ENCODE peak calls at places on chromosomes 3 and 15, in eight cellular contexts. One of them, this sample, is unnamed.

GRCh38 chr3:138051946-138052802 is 42.2 kb downstream of the CLDN18 start:
- DNase-seq in stomach: peak; percentile 75
- DNase-seq in CD8-positive, alpha-beta memory T cell: no peak
- DNase-seq in upper lobe of right lung: peak; percentile 80
- DNase-seq in transverse colon: no peak
- DNase-seq in aorta: no peak
- DNase-seq in ovary: no peak
- DNase-seq in left ventricle myocardium inferior: peak; percentile 37
- DNase-seq in this sample: peak; percentile 53

GRCh38 chr15:37165420-37165819 is 65.1 kb upstream of the MEIS2 start:
- DNase-seq in stomach: no peak
- DNase-seq in CD8-positive, alpha-beta memory T cell: no peak
- DNase-seq in upper lobe of right lung: no peak
- DNase-seq in transverse colon: no peak
- DNase-seq in aorta: no peak
- DNase-seq in ovary: no peak
- DNase-seq in left ventricle myocardium inferior: no peak
- DNase-seq in this sample: no peak

GRCh38 chr3:22284559-22284958 is 533.5 kb upstream of the ZNF385D start:
- DNase-seq in stomach: no peak
- DNase-seq in CD8-positive, alpha-beta memory T cell: no peak
- DNase-seq in upper lobe of right lung: no peak
- DNase-seq in transverse colon: no peak
- DNase-seq in aorta: no peak
- DNase-seq in ovary: no peak
- DNase-seq in left ventricle myocardium inferior: no peak
- DNase-seq in this sample: no peak

GRCh38 chr15:77731067-77731466 is 98.4 kb upstream of the LINGO1 start:
- DNase-seq in stomach: no peak
- DNase-seq in CD8-positive, alpha-beta memory T cell: no peak
- DNase-seq in upper lobe of right lung: no peak
- DNase-seq in transverse colon: no peak
- DNase-seq in aorta: no peak
- DNase-seq in ovary: no peak
- DNase-seq in left ventricle myocardium inferior: no peak
- DNase-seq in this sample: no peak

GRCh38 chr3:66402596-66403267 is 98.1 kb downstream of the LRIG1 start:
- DNase-seq in stomach: no peak
- DNase-seq in CD8-positive, alpha-beta memory T cell: no peak
- DNase-seq in upper lobe of right lung: no peak
- DNase-seq in transverse colon: no peak
- DNase-seq in aorta: no peak
- DNase-seq in ovary: no peak
- DNase-seq in left ventricle myocardium inferior: no peak
- DNase-seq in this sample: no peak

GRCh38 chr15:85831415-85832113 is 36.8 kb upstream of the KLHL25 start:
- DNase-seq in stomach: peak; percentile 70
- DNase-seq in CD8-positive, alpha-beta memory T cell: no peak
- DNase-seq in upper lobe of right lung: no peak
- DNase-seq in transverse colon: peak; percentile 73
- DNase-seq in aorta: peak; percentile 84
- DNase-seq in ovary: peak; percentile 82
- DNase-seq in left ventricle myocardium inferior: peak; percentile 58
- DNase-seq in this sample: peak; percentile 76

GRCh38 chr15:29616512-29616911 is 205.8 kb downstream of the TJP1 start:
- DNase-seq in stomach: no peak
- DNase-seq in CD8-positive, alpha-beta memory T cell: no peak
- DNase-seq in upper lobe of right lung: no peak
- DNase-seq in transverse colon: no peak
- DNase-seq in aorta: no peak
- DNase-seq in ovary: no peak
- DNase-seq in left ventricle myocardium inferior: no peak
- DNase-seq in this sample: no peak

GRCh38 chr3:128297401-128298138 is 144.3 kb downstream of the EEFSEC start:
- DNase-seq in stomach: peak; percentile 35
- DNase-seq in CD8-positive, alpha-beta memory T cell: no peak
- DNase-seq in upper lobe of right lung: no peak
- DNase-seq in transverse colon: peak; percentile 20
- DNase-seq in aorta: no peak
- DNase-seq in ovary: no peak
- DNase-seq in left ventricle myocardium inferior: no peak
- DNase-seq in this sample: no peak

GRCh38 chr3:138089091-138089490 is 26.3 kb downstream of the DZIP1L start:
- DNase-seq in stomach: no peak
- DNase-seq in CD8-positive, alpha-beta memory T cell: no peak
- DNase-seq in upper lobe of right lung: no peak
- DNase-seq in transverse colon: no peak
- DNase-seq in aorta: no peak
- DNase-seq in ovary: no peak
- DNase-seq in left ventricle myocardium inferior: no peak
- DNase-seq in this sample: no peak

GRCh38 chr3:23086366-23086765 is 116.8 kb upstream of the UBE2E2 start:
- DNase-seq in stomach: no peak
- DNase-seq in CD8-positive, alpha-beta memory T cell: no peak
- DNase-seq in upper lobe of right lung: no peak
- DNase-seq in transverse colon: no peak
- DNase-seq in aorta: no peak
- DNase-seq in ovary: no peak
- DNase-seq in left ventricle myocardium inferior: no peak
- DNase-seq in this sample: no peak

GRCh38 chr15:80379671-80380070 is 24.5 kb upstream of the ARNT2 start:
- DNase-seq in stomach: no peak
- DNase-seq in CD8-positive, alpha-beta memory T cell: no peak
- DNase-seq in upper lobe of right lung: no peak
- DNase-seq in transverse colon: no peak
- DNase-seq in aorta: no peak
- DNase-seq in ovary: no peak
- DNase-seq in left ventricle myocardium inferior: no peak
- DNase-seq in this sample: no peak

GRCh38 chr3:184570501-184570900 is 8.9 kb downstream of the EPHB3 start:
- DNase-seq in stomach: no peak
- DNase-seq in CD8-positive, alpha-beta memory T cell: no peak
- DNase-seq in upper lobe of right lung: no peak
- DNase-seq in transverse colon: no peak
- DNase-seq in aorta: no peak
- DNase-seq in ovary: no peak
- DNase-seq in left ventricle myocardium inferior: no peak
- DNase-seq in this sample: no peak

GRCh38 chr3:72888546-72889309 is 882 bp downstream of the GXYLT2 start:
- DNase-seq in stomach: no peak
- DNase-seq in CD8-positive, alpha-beta memory T cell: no peak
- DNase-seq in upper lobe of right lung: no peak
- DNase-seq in transverse colon: peak; percentile 39
- DNase-seq in aorta: no peak
- DNase-seq in ovary: peak; percentile 57
- DNase-seq in left ventricle myocardium inferior: no peak
- DNase-seq in this sample: peak; percentile 15

GRCh38 chr15:27399236-27399635 is 428.3 kb downstream of the GABRG3 start:
- DNase-seq in stomach: no peak
- DNase-seq in CD8-positive, alpha-beta memory T cell: no peak
- DNase-seq in upper lobe of right lung: no peak
- DNase-seq in transverse colon: no peak
- DNase-seq in aorta: no peak
- DNase-seq in ovary: no peak
- DNase-seq in left ventricle myocardium inferior: no peak
- DNase-seq in this sample: no peak

GRCh38 chr3:111691293-111691909 is 96.3 kb upstream of the ZBED2 start:
- DNase-seq in stomach: no peak
- DNase-seq in CD8-positive, alpha-beta memory T cell: no peak
- DNase-seq in upper lobe of right lung: no peak
- DNase-seq in transverse colon: no peak
- DNase-seq in aorta: no peak
- DNase-seq in ovary: no peak
- DNase-seq in left ventricle myocardium inferior: no peak
- DNase-seq in this sample: no peak

GRCh38 chr3:122977645-122978466 is 49.7 kb downstream of the SEMA5B start:
- DNase-seq in stomach: no peak
- DNase-seq in CD8-positive, alpha-beta memory T cell: no peak
- DNase-seq in upper lobe of right lung: peak; percentile 77
- DNase-seq in transverse colon: no peak
- DNase-seq in aorta: peak; percentile 87
- DNase-seq in ovary: peak; percentile 41
- DNase-seq in left ventricle myocardium inferior: peak; percentile 69
- DNase-seq in this sample: no peak

GRCh38 chr3:82390868-82391267 is 629.4 kb upstream of the GBE1 start:
- DNase-seq in stomach: no peak
- DNase-seq in CD8-positive, alpha-beta memory T cell: no peak
- DNase-seq in upper lobe of right lung: no peak
- DNase-seq in transverse colon: no peak
- DNase-seq in aorta: no peak
- DNase-seq in ovary: no peak
- DNase-seq in left ventricle myocardium inferior: no peak
- DNase-seq in this sample: no peak

GRCh38 chr3:124834723-124835718 is 52.1 kb downstream of the ITGB5 start:
- DNase-seq in stomach: peak; percentile 80
- DNase-seq in CD8-positive, alpha-beta memory T cell: peak; percentile 62
- DNase-seq in upper lobe of right lung: no peak
- DNase-seq in transverse colon: peak; percentile 75
- DNase-seq in aorta: no peak
- DNase-seq in ovary: peak; percentile 61
- DNase-seq in left ventricle myocardium inferior: peak; percentile 28
- DNase-seq in this sample: no peak
- H3K4me3 ChIP-seq in stomach: no peak overlapping the region
- H3K4me3 ChIP-seq in CD8-positive, alpha-beta memory T cell: peak overlapping the region; percentile 57
- H3K4me3 ChIP-seq in upper lobe of right lung: peak overlapping the region; percentile 2
- H3K4me3 ChIP-seq in transverse colon: no peak overlapping the region
- H3K4me3 ChIP-seq in aorta: no peak overlapping the region
- H3K4me3 ChIP-seq in ovary: no peak overlapping the region
- H3K4me3 ChIP-seq in left ventricle myocardium inferior: no peak overlapping the region
- H3K4me3 ChIP-seq in this sample: no peak overlapping the region

GRCh38 chr3:29758108-29759020 is 477.5 kb downstream of the RBMS3 start:
- DNase-seq in stomach: no peak
- DNase-seq in CD8-positive, alpha-beta memory T cell: no peak
- DNase-seq in upper lobe of right lung: no peak
- DNase-seq in transverse colon: no peak
- DNase-seq in aorta: no peak
- DNase-seq in ovary: no peak
- DNase-seq in left ventricle myocardium inferior: no peak
- DNase-seq in this sample: no peak
- H3K27ac ChIP-seq in stomach: no peak overlapping the region
- H3K27ac ChIP-seq in CD8-positive, alpha-beta memory T cell: no peak overlapping the region
- H3K27ac ChIP-seq in upper lobe of right lung: peak overlapping the region; percentile 61
- H3K27ac ChIP-seq in transverse colon: peak overlapping the region; percentile 64
- H3K27ac ChIP-seq in aorta: peak overlapping the region; percentile 68
- H3K27ac ChIP-seq in ovary: no peak overlapping the region
- H3K27ac ChIP-seq in left ventricle myocardium inferior: peak overlapping the region; percentile 81
- H3K27ac ChIP-seq in this sample: no peak overlapping the region

GRCh38 chr3:60757724-60758123 is 493.5 kb downstream of the FHIT start:
- DNase-seq in stomach: no peak
- DNase-seq in CD8-positive, alpha-beta memory T cell: no peak
- DNase-seq in upper lobe of right lung: no peak
- DNase-seq in transverse colon: no peak
- DNase-seq in aorta: no peak
- DNase-seq in ovary: no peak
- DNase-seq in left ventricle myocardium inferior: no peak
- DNase-seq in this sample: no peak

GRCh38 chr3:60756231-60756630 is 495.0 kb downstream of the FHIT start:
- DNase-seq in stomach: no peak
- DNase-seq in CD8-positive, alpha-beta memory T cell: no peak
- DNase-seq in upper lobe of right lung: no peak
- DNase-seq in transverse colon: no peak
- DNase-seq in aorta: no peak
- DNase-seq in ovary: no peak
- DNase-seq in left ventricle myocardium inferior: no peak
- DNase-seq in this sample: no peak

GRCh38 chr3:60755094-60755493 is 496.2 kb downstream of the FHIT start:
- DNase-seq in stomach: no peak
- DNase-seq in CD8-positive, alpha-beta memory T cell: no peak
- DNase-seq in upper lobe of right lung: no peak
- DNase-seq in transverse colon: no peak
- DNase-seq in aorta: no peak
- DNase-seq in ovary: no peak
- DNase-seq in left ventricle myocardium inferior: no peak
- DNase-seq in this sample: peak; percentile 56

GRCh38 chr3:60758169-60758568 is 493.1 kb downstream of the FHIT start:
- DNase-seq in stomach: no peak
- DNase-seq in CD8-positive, alpha-beta memory T cell: no peak
- DNase-seq in upper lobe of right lung: no peak
- DNase-seq in transverse colon: no peak
- DNase-seq in aorta: no peak
- DNase-seq in ovary: no peak
- DNase-seq in left ventricle myocardium inferior: no peak
- DNase-seq in this sample: no peak

DNA sequence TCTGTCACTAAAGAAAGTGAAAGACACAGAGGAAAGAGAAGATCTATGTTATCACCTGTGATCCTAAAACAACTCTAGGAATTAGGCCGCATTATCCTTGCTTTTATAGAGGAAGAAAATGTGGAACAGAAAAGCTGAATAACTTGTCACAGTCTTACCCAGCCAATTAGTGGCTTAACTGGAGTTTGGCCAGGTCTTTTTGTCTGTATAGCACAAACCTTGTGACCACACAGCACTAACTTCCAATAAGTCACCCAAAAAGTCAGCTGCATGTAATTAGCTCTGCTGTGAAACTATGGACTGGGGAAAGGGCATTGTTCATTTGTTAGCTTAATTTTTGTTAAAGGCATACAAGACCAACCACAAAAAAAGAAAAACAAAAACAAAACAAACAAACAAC is 494.6 kb downstream of the FHIT start:
- DNase-seq in stomach: no peak
- DNase-seq in CD8-positive, alpha-beta memory T cell: no peak
- DNase-seq in upper lobe of right lung: no peak
- DNase-seq in transverse colon: no peak
- DNase-seq in aorta: no peak
- DNase-seq in ovary: no peak
- DNase-seq in left ventricle myocardium inferior: no peak
- DNase-seq in this sample: no peak
- H3K4me3 ChIP-seq in stomach: no peak overlapping the region
- H3K4me3 ChIP-seq in CD8-positive, alpha-beta memory T cell: no peak overlapping the region
- H3K4me3 ChIP-seq in upper lobe of right lung: no peak overlapping the region
- H3K4me3 ChIP-seq in transverse colon: no peak overlapping the region
- H3K4me3 ChIP-seq in aorta: no peak overlapping the region
- H3K4me3 ChIP-seq in ovary: no peak overlapping the region
- H3K4me3 ChIP-seq in left ventricle myocardium inferior: no peak overlapping the region
- H3K4me3 ChIP-seq in this sample: no peak overlapping the region

GRCh38 chr15:89129816-89130134 is 41.5 kb downstream of the ABHD2 start:
- DNase-seq in stomach: no peak
- DNase-seq in CD8-positive, alpha-beta memory T cell: no peak
- DNase-seq in upper lobe of right lung: no peak
- DNase-seq in transverse colon: no peak
- DNase-seq in aorta: no peak
- DNase-seq in ovary: no peak
- DNase-seq in left ventricle myocardium inferior: no peak
- DNase-seq in this sample: no peak

GRCh38 chr15:89125038-89125826 is 37.0 kb downstream of the ABHD2 start:
- DNase-seq in stomach: peak; percentile 56
- DNase-seq in CD8-positive, alpha-beta memory T cell: no peak
- DNase-seq in upper lobe of right lung: peak; percentile 85
- DNase-seq in transverse colon: no peak
- DNase-seq in aorta: no peak
- DNase-seq in ovary: no peak
- DNase-seq in left ventricle myocardium inferior: no peak
- DNase-seq in this sample: no peak

GRCh38 chr15:89128320-89129122 is 40.3 kb downstream of the ABHD2 start:
- DNase-seq in stomach: no peak
- DNase-seq in CD8-positive, alpha-beta memory T cell: no peak
- DNase-seq in upper lobe of right lung: no peak
- DNase-seq in transverse colon: no peak
- DNase-seq in aorta: no peak
- DNase-seq in ovary: no peak
- DNase-seq in left ventricle myocardium inferior: no peak
- DNase-seq in this sample: no peak

GRCh38 chr15:89129123-89129815 is 41.0 kb downstream of the ABHD2 start:
- DNase-seq in stomach: peak; percentile 63
- DNase-seq in CD8-positive, alpha-beta memory T cell: peak; percentile 61
- DNase-seq in upper lobe of right lung: peak; percentile 73
- DNase-seq in transverse colon: peak; percentile 66
- DNase-seq in aorta: peak; percentile 85
- DNase-seq in ovary: peak; percentile 60
- DNase-seq in left ventricle myocardium inferior: no peak
- DNase-seq in this sample: peak; percentile 57

GRCh38 chr15:89127054-89127702 is 38.9 kb downstream of the ABHD2 start:
- DNase-seq in stomach: no peak
- DNase-seq in CD8-positive, alpha-beta memory T cell: no peak
- DNase-seq in upper lobe of right lung: no peak
- DNase-seq in transverse colon: no peak
- DNase-seq in aorta: no peak
- DNase-seq in ovary: no peak
- DNase-seq in left ventricle myocardium inferior: no peak
- DNase-seq in this sample: peak; percentile 75
- H3K27ac ChIP-seq in stomach: peak overlapping the region; percentile 2
- H3K27ac ChIP-seq in CD8-positive, alpha-beta memory T cell: no peak overlapping the region
- H3K27ac ChIP-seq in upper lobe of right lung: no peak overlapping the region
- H3K27ac ChIP-seq in transverse colon: no peak overlapping the region
- H3K27ac ChIP-seq in aorta: no peak overlapping the region
- H3K27ac ChIP-seq in ovary: no peak overlapping the region
- H3K27ac ChIP-seq in left ventricle myocardium inferior: peak overlapping the region; percentile 36
- H3K27ac ChIP-seq in this sample: peak overlapping the region; percentile 67